ENCODE peak calls at places on chromosomes 12 and 14, in six cellular contexts. R is WTC11, E is GM23338, Q is GM12878, V is K562, U is HepG2. T is an unnamed sample.
A peak's percentile ranks its signal among the peaks of the same experiment; 100 is the strongest.

GRCh38 chr14:83870556-83870955 is 1659.4 kb upstream of the FLRT2 start:
- DNase-seq in R (no peak), E (no peak), Q (no peak), V (no peak), U (no peak), T (no peak)

GRCh38 chr14:101761881-101762529 is 496 bp downstream of the PPP2R5C start:
- DNase-seq in R (no peak), E (peak; percentile 44), Q (no peak), V (no peak), U (no peak), T (no peak)

GRCh38 chr12:632102-632696 is 31.0 kb downstream of the NINJ2 start:
- DNase-seq in R (peak; percentile 16), E (peak; percentile 76), Q (no peak), V (no peak), U (peak; percentile 93), T (no peak)

GRCh38 chr14:56333361-56334279 is 215.4 kb downstream of the PELI2 start:
- DNase-seq in R (no peak), E (no peak), Q (no peak), V (peak; percentile 24), U (peak; percentile 13), T (no peak)

GRCh38 chr14:90726656-90727055 is 89.6 kb downstream of the TTC7B start:
- DNase-seq in R (peak; percentile 24), E (peak; percentile 60), Q (no peak), V (no peak), U (no peak), T (no peak)

GRCh38 chr14:103932791-103933490 is 4.7 kb downstream of the TDRD9 start:
- DNase-seq in R (no peak), E (no peak), Q (no peak), V (no peak), U (no peak), T (no peak)

GRCh38 chr14:72948481-72949138 is 22.3 kb downstream of the DCAF4 start:
- DNase-seq in R (peak; percentile 82), E (peak; percentile 78), Q (peak; percentile 11), V (peak; percentile 60), U (peak; percentile 27), T (peak; percentile 87)

GRCh38 chr14:21071225-21072041 is 1.3 kb downstream of the ARHGEF40 start:
- DNase-seq in R (peak; percentile 88), E (peak; percentile 94), Q (peak; percentile 51), V (peak; percentile 76), U (peak; percentile 56), T (no peak)

GRCh38 chr12:14959916-14960315 is 1.5 kb downstream of the ARHGDIB start:
- DNase-seq in R (no peak), E (no peak), Q (no peak), V (no peak), U (no peak), T (no peak)

GRCh38 chr14:87097021-87097420 is 896.0 kb downstream of the GALC start:
- DNase-seq in R (no peak), E (no peak), Q (no peak), V (no peak), U (no peak), T (no peak)

GRCh38 chr14:58796636-58797429 is 159.1 kb downstream of the DACT1 start:
- DNase-seq in R (peak; percentile 20), E (peak; percentile 30), Q (peak; percentile 88), V (no peak), U (no peak), T (no peak)

GRCh38 chr12:72792889-72793288 is 520.7 kb downstream of the TRHDE start:
- DNase-seq in R (no peak), E (no peak), Q (no peak), V (no peak), U (no peak), T (no peak)

DNA sequence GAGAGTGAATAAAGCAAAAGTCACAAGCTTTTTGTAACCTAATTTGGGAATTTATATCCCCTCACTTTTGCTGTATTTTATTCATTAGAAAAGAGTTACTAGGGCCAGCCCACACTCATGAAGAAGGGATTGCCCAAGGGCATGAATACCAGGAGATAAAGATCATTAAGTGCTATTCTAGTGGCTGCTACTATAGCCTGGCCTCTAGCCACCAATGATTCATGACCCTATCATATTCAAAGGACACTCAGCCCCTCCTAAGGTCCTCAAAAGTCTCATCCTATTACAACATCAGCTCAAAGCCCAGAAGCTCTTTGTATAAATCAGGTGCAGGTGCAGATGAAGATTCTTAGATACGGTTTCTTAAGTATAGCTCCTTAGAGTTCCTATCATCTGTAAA is 518.1 kb downstream of the TRHDE start:
- DNase-seq in R (no peak), E (no peak), Q (no peak), V (no peak), U (no peak), T (no peak)
- TF ChIP-seq CREB1 in R (no peak), E (no peak), Q (no peak), V (no peak), U (no peak), T (no peak)

DNA sequence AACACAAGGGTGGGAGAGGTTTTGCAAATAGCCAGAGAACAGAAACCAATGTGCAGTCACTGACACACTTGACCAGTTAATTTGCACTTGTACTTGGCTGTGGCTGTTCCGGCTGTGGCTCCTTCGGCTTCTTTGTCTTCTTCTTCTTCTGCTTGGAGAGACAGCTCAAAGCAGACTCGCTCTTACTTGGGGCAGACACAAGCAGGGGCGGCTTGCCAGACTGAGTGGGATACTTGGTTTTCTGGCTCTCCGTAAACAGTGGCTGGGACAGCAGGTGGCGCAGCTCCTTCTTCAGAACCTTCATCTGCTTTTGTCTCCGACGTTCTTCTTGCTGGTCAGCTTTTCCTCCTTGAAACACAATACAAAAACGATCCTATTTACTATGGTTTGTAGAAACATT is 25.0 kb downstream of the OTUB2 start:
- DNase-seq in R (peak; percentile 50), E (peak; percentile 56), Q (no peak), V (peak; percentile 12), U (no peak), T (no peak)
- TF ChIP-seq CREB1 in R (no peak), E (no peak), Q (no peak), V (no peak), U (no peak), T (no peak)

GRCh38 chr12:123597100-123597499 is 4.8 kb upstream of the DDX55 start:
- DNase-seq in R (no peak), E (no peak), Q (no peak), V (no peak), U (no peak), T (no peak)
- TF ChIP-seq CREB1 in R (no peak), E (no peak), Q (no peak), V (no peak), U (no peak), T (no peak)

GRCh38 chr14:33962016-33962415 is 11.1 kb upstream of the EGLN3 start:
- DNase-seq in R (no peak), E (no peak), Q (no peak), V (no peak), U (no peak), T (no peak)

GRCh38 chr14:33957299-33957698 is 6.4 kb upstream of the EGLN3 start:
- DNase-seq in R (peak; percentile 21), E (peak; percentile 35), Q (no peak), V (no peak), U (no peak), T (no peak)

GRCh38 chr14:33958616-33959226 is 7.8 kb upstream of the EGLN3 start:
- DNase-seq in R (no peak), E (no peak), Q (no peak), V (peak; percentile 40), U (no peak), T (no peak)

GRCh38 chr14:33957993-33958392 is 7.1 kb upstream of the EGLN3 start:
- DNase-seq in R (no peak), E (no peak), Q (no peak), V (no peak), U (no peak), T (no peak)

DNA sequence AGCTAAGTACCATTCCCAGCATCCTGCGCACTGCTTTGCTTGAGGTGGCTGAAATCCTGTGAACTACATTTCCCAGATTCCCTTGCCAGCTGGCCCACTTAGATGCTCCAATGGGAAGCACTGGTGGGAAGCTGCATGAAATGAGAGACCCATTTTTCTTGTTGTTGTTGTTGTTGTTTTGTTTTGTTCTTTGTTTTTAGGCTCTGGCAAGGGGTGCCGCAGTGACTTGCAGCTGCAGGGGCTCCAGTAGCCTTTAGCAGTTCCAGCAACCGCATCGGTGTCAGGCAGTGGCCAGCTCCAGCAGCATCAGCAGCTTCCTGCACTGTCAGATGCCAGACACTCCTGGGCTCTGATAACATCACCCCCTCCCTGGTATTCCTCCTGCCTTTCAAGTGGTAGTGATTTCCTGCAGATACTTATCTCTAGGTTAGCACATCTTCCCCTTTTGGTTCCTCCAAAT is 8.8 kb upstream of the EGLN3 start:
- DNase-seq in R (peak; percentile 28), E (peak; percentile 66), Q (no peak), V (no peak), U (no peak), T (no peak)
- TF ChIP-seq CREB1 in R (no peak), E (no peak), Q (no peak), V (no peak), U (no peak), T (no peak)